ENCODE peak calls at places on chromosome 16, in five cellular contexts. U is GM12878, D is A549, K is endothelial cell of umbilical vein, B is K562. T is an unnamed sample.

GRCh38 chr16:71467810-71468209 is 5.8 kb upstream of the ZNF23 start:
- DNase-seq in U (no peak), D (no peak), B (peak; percentile 84), K (peak; percentile 16), T (peak; percentile 62)

GRCh38 chr16:49617710-49618330 is 238.1 kb downstream of the ZNF423 start:
- DNase-seq in U (no peak), D (no peak), K (no peak), B (no peak), T (no peak)

GRCh38 chr16:82587289-82587688 is 39.5 kb upstream of the CDH13 start:
- DNase-seq in D (no peak), K (no peak), B (no peak), U (no peak), T (no peak)

GRCh38 chr16:77897038-77897437 is 108.7 kb downstream of the VAT1L start:
- DNase-seq in K (no peak), B (no peak), U (no peak), D (no peak), T (peak; percentile 42)

GRCh38 chr16:70779361-70779760 is 21.6 kb downstream of the VAC14 start:
- DNase-seq in B (no peak), K (no peak), D (no peak), U (no peak), T (no peak)

GRCh38 chr16:56888806-56889205 is 23.8 kb downstream of the SLC12A3 start:
- DNase-seq in D (no peak), U (peak; percentile 61), K (no peak), B (no peak), T (peak; percentile 91)

GRCh38 chr16:87627542-87628245 is 25.4 kb downstream of the JPH3 start:
- DNase-seq in D (no peak), K (no peak), U (no peak), B (no peak), T (no peak)

GRCh38 chr16:79261461-79261860 is 339.1 kb downstream of the MAF start:
- DNase-seq in K (no peak), U (no peak), D (no peak), B (peak; percentile 29), T (peak; percentile 58)

GRCh38 chr16:50152386-50152806 is 710 bp upstream of the TENT4B start:
- DNase-seq in B (no peak), K (no peak), U (peak; percentile 68), D (no peak), T (peak; percentile 75)

GRCh38 chr16:19923396-19923795 is 38.7 kb upstream of the GPRC5B start:
- DNase-seq in D (no peak), U (no peak), K (no peak), B (no peak), T (no peak)

GRCh38 chr16:27286446-27286845 is 17.9 kb upstream of the NSMCE1 start:
- DNase-seq in K (peak; percentile 98), D (peak; percentile 55), B (no peak), U (no peak), T (no peak)

GRCh38 chr16:70777496-70777895 is 23.5 kb downstream of the VAC14 start:
- DNase-seq in B (no peak), D (no peak), U (no peak), K (no peak), T (no peak)

GRCh38 chr16:49854227-49855203 is 1.4 kb downstream of the ZNF423 start:
- DNase-seq in D (peak; percentile 31), B (no peak), U (no peak), K (peak; percentile 25), T (peak; percentile 49)

GRCh38 chr16:83779881-83780280 is 27.9 kb upstream of the HSBP1 start:
- DNase-seq in K (peak; percentile 84), D (no peak), B (no peak), U (no peak), T (no peak)

GRCh38 chr16:89442990-89443726 is 47.2 kb downstream of the ANKRD11 start:
- DNase-seq in U (no peak), D (peak; percentile 85), K (peak; percentile 20), B (no peak), T (no peak)

GRCh38 chr16:592518-593306 is 2.8 kb downstream of the RAB40C start:
- DNase-seq in U (no peak), B (no peak), D (no peak), K (no peak), T (peak; percentile 96)

GRCh38 chr16:14501331-14502255 is 128.5 kb downstream of the PARN start:
- DNase-seq in U (peak; percentile 50), K (peak; percentile 85), D (peak; percentile 78), B (peak; percentile 71), T (peak; percentile 53)

GRCh38 chr16:636206-637080 is at the start of gene METTL26:
- DNase-seq in D (peak; percentile 92), U (peak; percentile 68), B (peak; percentile 80), K (peak; percentile 93), T (peak; percentile 92)

GRCh38 chr16:21263640-21264211 is 14.4 kb downstream of the CRYM start:
- DNase-seq in U (peak; percentile 48), K (no peak), B (no peak), D (peak; percentile 30), T (no peak)

GRCh38 chr16:20300312-20301097 is 26.8 kb downstream of the GP2 start:
- DNase-seq in D (peak; percentile 62), K (peak; percentile 39), B (peak; percentile 70), U (peak; percentile 46), T (peak; percentile 70)

GRCh38 chr16:28609631-28610594 is at the start of gene SULT1A1:
- DNase-seq in B (peak; percentile 53), U (no peak), K (no peak), D (no peak), T (no peak)
- TF ChIP-seq MYC in B (no peak), U (no peak), K (no peak), D (no peak), T (no peak)

DNA sequence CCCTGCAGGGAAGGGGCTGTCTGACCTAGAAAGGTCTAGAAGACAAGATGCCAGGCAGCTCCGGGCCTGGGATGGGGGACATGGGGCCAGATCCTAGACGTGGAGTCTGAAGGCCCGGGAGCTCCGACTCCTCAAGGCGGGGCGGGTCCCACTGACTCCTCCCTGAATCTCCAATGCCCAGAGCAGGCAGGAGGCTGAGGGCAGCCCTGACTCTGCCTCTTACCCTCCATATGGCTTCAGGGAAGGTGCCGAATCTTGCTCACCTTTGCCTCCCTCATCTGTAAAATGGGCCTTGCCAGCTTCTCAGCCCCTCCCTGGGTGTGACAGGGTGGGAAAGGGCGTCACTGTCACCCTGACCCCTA is 14.8 kb downstream of the VASN start:
- DNase-seq in K (no peak), U (no peak), D (no peak), B (no peak), T (no peak)
- TF ChIP-seq MAX in K (no peak), U (no peak), D (no peak), B (no peak), T (no peak)

GRCh38 chr16:10866196-10866976 is 10.6 kb upstream of the CIITA start:
- DNase-seq in D (no peak), U (no peak), K (no peak), B (no peak), T (no peak)
- H3K4me3 ChIP-seq in D (no peak overlapping the region), U (no peak overlapping the region), K (no peak overlapping the region), B (no peak overlapping the region), T (no peak overlapping the region)

GRCh38 chr16:11258553-11259287 is 2.7 kb upstream of the SOCS1 start:
- DNase-seq in D (no peak), U (peak; percentile 68), B (no peak), K (no peak), T (no peak)
- TF ChIP-seq MYC in D (no peak), U (no peak), B (no peak), K (no peak), T (no peak)